ENCODE peak calls at places on chromosome 5, in four cellular contexts. W, P, J and U are unnamed samples.
A peak's percentile ranks its signal among the peaks of the same experiment; 100 is the strongest.

GRCh38 chr5:151949909-151950308 is 25.3 kb upstream of the GLRA1 start:
- DNase-seq in P (no peak), J (no peak), W (no peak), U (no peak)

GRCh38 chr5:76691470-76692273 is 24.3 kb upstream of the F2R start:
- DNase-seq in J (peak; percentile 85), P (peak; percentile 73), W (no peak), U (no peak)

GRCh38 chr5:84487963-84488362 is 103.3 kb upstream of the EDIL3 start:
- DNase-seq in P (no peak), J (no peak), W (no peak), U (no peak)

GRCh38 chr5:127746756-127747155 is 43.6 kb downstream of the CCDC192 start:
- DNase-seq in W (no peak), P (no peak), J (peak; percentile 53), U (no peak)

GRCh38 chr5:53983568-53984465 is 326.6 kb downstream of the ARL15 start:
- DNase-seq in P (peak; percentile 46), W (no peak), J (peak; percentile 94), U (no peak)

GRCh38 chr5:39164529-39165402 is 54.6 kb downstream of the FYB1 start:
- DNase-seq in W (no peak), P (no peak), J (no peak), U (no peak)

GRCh38 chr5:143659614-143660238 is 152.2 kb upstream of the HMHB1 start:
- DNase-seq in P (no peak), J (no peak), W (no peak), U (no peak)

GRCh38 chr5:179906795-179907569 is 715 bp downstream of the TBC1D9B start:
- DNase-seq in P (no peak), W (peak; percentile 50), J (peak; percentile 40), U (peak; percentile 44)

GRCh38 chr5:15737882-15738677 is 238.1 kb downstream of the FBXL7 start:
- DNase-seq in J (peak; percentile 15), W (no peak), P (no peak), U (no peak)